ENCODE peak calls at places on chromosomes 7 and 10, in four cellular contexts. J is left ventricle myocardium inferior; N is endothelial cell; Y is CD8-positive, alpha-beta T cell. H is an unnamed sample.

GRCh38 chr7:140214075-140214684 is 37.4 kb upstream of the KDM7A start:
- DNase-seq in J (peak; percentile 23), N (no peak), Y (no peak), H (no peak)

GRCh38 chr7:43669286-43670081 is 59.8 kb downstream of the COA1 start:
- DNase-seq in J (no peak), N (no peak), Y (peak; percentile 81), H (no peak)

GRCh38 chr10:62224606-62225005 is 44.0 kb downstream of the RTKN2 start:
- DNase-seq in J (no peak), N (no peak), Y (no peak), H (no peak)

GRCh38 chr7:142813262-142813661 is 41.6 kb upstream of the EPHB6 start:
- DNase-seq in J (no peak), N (no peak), Y (no peak), H (no peak)

GRCh38 chr7:130292682-130293257 is at the start of gene CPA4:
- DNase-seq in J (no peak), N (no peak), Y (no peak), H (no peak)

GRCh38 chr10:71231196-71231595 is 18.8 kb downstream of the UNC5B start:
- DNase-seq in J (no peak), N (no peak), Y (no peak), H (no peak)

GRCh38 chr10:34732926-34733325 is 82.2 kb downstream of the PARD3 start:
- DNase-seq in J (no peak), N (no peak), Y (no peak), H (no peak)

GRCh38 chr10:87622290-87623004 is 37.2 kb upstream of the PAPSS2 start:
- DNase-seq in J (no peak), N (no peak), Y (no peak), H (no peak)

GRCh38 chr7:35384761-35385700 is 131.1 kb upstream of the TBX20 start:
- DNase-seq in J (peak; percentile 82), N (no peak), Y (no peak), H (no peak)

GRCh38 chr7:100867040-100867795 is at the start of gene TRIP6:
- DNase-seq in J (peak; percentile 88), N (peak; percentile 70), Y (peak; percentile 41), H (peak; percentile 96)

GRCh38 chr10:113331971-113332370 is 220.9 kb upstream of the HABP2 start:
- DNase-seq in J (no peak), N (no peak), Y (no peak), H (no peak)

GRCh38 chr10:119138341-119139306 is 26.9 kb downstream of the SFXN4 start:
- DNase-seq in J (no peak), N (no peak), Y (no peak), H (peak; percentile 26)

GRCh38 chr7:82760831-82761230 is 317.3 kb upstream of the CACNA2D1 start:
- DNase-seq in J (no peak), N (no peak), Y (no peak), H (no peak)

GRCh38 chr7:757741-758163 is 30.7 kb upstream of the PRKAR1B start:
- DNase-seq in J (no peak), N (no peak), Y (no peak), H (peak; percentile 50)

GRCh38 chr10:1776127-1776662 is 38.9 kb upstream of the ADARB2 start:
- DNase-seq in J (no peak), N (no peak), Y (no peak), H (no peak)

GRCh38 chr7:134016942-134017303 is 110.2 kb upstream of the LRGUK start:
- DNase-seq in J (no peak), N (no peak), Y (no peak), H (no peak)

GRCh38 chr7:4878336-4879335 is 4.9 kb downstream of the RADIL start:
- DNase-seq in J (no peak), N (no peak), Y (no peak), H (peak; percentile 59)

GRCh38 chr10:32713560-32713959 is 244.5 kb downstream of the ITGB1 start:
- DNase-seq in J (no peak), N (no peak), Y (no peak), H (no peak)
- TF ChIP-seq CTCF in J (no peak), N (no peak), Y (no peak), H (no peak)

DNA sequence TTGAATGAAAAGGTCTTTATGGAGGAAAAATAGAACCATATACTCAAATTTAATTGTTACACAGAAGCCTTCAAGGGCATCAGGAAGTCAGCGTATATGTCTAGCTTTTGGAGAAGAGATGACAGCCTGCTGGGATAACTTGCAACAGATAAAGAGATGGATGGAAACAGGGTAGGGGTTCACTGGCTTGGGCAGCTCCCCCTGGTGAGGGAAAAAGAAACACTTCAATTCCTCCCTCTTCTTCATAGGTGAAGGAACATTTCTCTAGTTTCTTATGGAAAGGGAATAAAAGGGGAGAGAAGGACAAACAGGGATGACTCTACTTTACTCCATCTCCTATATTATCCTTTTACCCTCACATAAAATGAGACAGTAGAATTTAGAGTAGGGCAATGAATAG is 635.7 kb downstream of the PHTF2 start:
- DNase-seq in J (no peak), N (peak; percentile 7), Y (no peak), H (no peak)
- TF ChIP-seq CTCF in J (peak; percentile 22), N (no peak), Y (no peak), H (no peak)

GRCh38 chr10:73163096-73163495 is 4.7 kb downstream of the ECD start:
- DNase-seq in J (no peak), N (no peak), Y (no peak), H (no peak)

GRCh38 chr10:73168486-73168844 is 546 bp downstream of the FAM149B1 start:
- DNase-seq in J (no peak), N (no peak), Y (no peak), H (no peak)

GRCh38 chr10:73166972-73167371 is 836 bp downstream of the ECD start:
- DNase-seq in J (no peak), N (no peak), Y (no peak), H (no peak)

GRCh38 chr10:73169320-73169719 is 1.4 kb downstream of the FAM149B1 start:
- DNase-seq in J (no peak), N (no peak), Y (no peak), H (no peak)

DNA sequence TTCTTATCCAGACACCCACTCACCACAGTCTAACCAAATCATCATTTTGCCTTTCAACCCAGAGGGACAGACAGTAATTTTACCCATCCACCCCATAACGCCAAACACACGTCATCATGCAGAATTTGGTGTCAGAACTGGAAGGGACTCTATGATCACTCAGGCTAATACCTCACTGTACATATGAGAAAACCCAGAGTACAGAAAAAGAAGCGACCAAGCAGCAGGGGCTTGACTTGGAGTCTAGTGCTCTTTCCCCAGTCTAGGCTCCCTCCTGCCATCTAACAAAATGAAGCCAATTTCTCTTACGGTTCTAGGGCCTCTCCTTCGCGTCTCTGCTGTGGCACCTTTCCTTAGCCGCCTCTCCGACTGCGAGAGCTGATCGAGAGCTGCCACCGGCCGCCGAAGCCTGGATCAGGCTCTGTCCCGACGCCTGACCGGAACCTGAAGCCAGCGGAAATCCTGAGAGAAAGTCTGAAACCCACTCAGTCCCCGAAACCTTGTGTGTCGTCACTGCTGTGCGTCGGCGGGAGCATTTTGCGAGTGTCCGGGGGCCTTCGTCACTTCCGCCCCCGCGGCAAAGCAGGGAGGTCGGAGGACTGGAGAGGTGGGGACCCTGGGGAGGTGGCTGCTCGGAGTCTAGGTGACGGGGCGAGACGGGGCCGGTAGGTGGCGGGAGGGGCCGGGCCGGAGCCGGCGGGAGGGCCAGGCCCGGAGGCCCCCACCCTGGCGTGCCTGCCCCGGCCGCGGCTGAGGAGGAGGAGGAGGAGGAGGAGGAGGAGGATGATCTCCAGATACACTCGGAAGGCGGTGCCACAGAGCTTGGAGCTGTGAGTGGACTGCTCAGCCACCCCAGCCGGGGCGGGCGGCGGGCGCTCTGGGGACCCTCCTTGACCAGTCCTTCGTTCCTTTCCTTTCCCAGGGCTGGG is at the start of the genes ECD and FAM149B1:
- DNase-seq in J (peak; percentile 94), N (peak; percentile 96), Y (peak; percentile 91), H (peak; percentile 97)
- TF ChIP-seq CTCF in J (peak; percentile 21), N (peak; percentile 17), Y (peak; percentile 16), H (peak; percentile 9)

GRCh38 chr10:17290226-17290625 is 62.2 kb downstream of the VIM start:
- DNase-seq in J (no peak), N (no peak), Y (no peak), H (no peak)
- TF ChIP-seq CTCF in J (peak; percentile 28), N (no peak), Y (no peak), H (no peak)

DNA sequence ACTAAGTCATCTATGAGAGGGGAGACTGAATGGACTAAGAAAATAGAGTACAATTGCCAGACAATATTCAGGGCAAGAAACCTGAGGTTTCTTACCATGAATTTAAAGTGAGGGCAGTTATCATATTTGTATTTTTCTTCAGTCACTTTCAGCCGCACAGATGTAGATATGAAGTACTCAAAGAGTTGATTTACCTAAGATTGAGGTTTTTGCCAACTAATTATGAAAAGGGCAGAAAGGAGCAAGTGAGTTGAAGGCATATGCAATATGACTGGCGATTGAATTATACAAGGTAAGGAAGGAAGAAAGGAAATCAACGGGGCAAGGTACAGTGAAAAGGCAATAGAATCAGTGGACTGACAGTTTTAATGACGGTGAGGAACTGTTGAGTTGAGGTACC is 17.8 kb downstream of the CNOT4 start:
- DNase-seq in J (no peak), N (no peak), Y (no peak), H (no peak)
- TF ChIP-seq CTCF in J (no peak), N (no peak), Y (no peak), H (no peak)

GRCh38 chr7:151432658-151433521 is 7.1 kb downstream of the CRYGN start:
- DNase-seq in J (no peak), N (no peak), Y (peak; percentile 58), H (peak; percentile 60)
- TF ChIP-seq CTCF in J (no peak), N (no peak), Y (peak; percentile 44), H (no peak)

GRCh38 chr7:20269726-20270125 is 52.5 kb upstream of the MACC1 start:
- DNase-seq in J (no peak), N (no peak), Y (no peak), H (no peak)

GRCh38 chr7:20270371-20270770 is 53.2 kb upstream of the MACC1 start:
- DNase-seq in J (no peak), N (no peak), Y (no peak), H (no peak)

GRCh38 chr7:20268832-20269231 is 51.6 kb upstream of the MACC1 start:
- DNase-seq in J (no peak), N (no peak), Y (no peak), H (no peak)

GRCh38 chr7:20264623-20265022 is 47.4 kb upstream of the MACC1 start:
- DNase-seq in J (no peak), N (no peak), Y (no peak), H (no peak)

DNA sequence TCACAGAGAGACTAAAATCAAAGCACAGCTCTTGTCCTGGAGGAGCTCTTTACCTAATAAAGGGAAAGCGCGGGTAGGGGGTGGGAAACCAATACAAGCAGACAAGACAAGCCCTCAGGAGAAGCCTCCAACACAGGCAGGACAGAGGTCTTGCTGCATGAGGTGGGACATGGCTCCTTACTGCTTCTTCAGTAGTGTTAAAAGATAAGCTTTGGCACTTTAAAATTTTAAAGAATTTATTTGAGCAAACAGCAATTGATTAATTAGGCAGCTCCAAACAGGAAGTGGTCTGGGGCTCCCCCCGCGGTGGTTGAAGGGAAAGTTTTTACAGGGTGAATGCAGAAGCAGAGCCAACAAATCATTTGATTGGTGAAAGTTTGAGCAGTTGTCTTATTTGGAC is 50.3 kb upstream of the MACC1 start:
- DNase-seq in J (no peak), N (no peak), Y (no peak), H (no peak)
- TF ChIP-seq CTCF in J (no peak), N (no peak), Y (no peak), H (no peak)